ENCODE peak calls at places on chromosomes 6 and 20, in five cellular contexts. J is cardiac muscle cell; K is CD8-positive, alpha-beta T cell; H is tibial artery; A is GM23338. D is an unnamed sample.

GRCh38 chr6:133300896-133301295 is 59.7 kb downstream of the EYA4 start:
- DNase-seq in J (no peak), K (no peak), H (no peak), A (no peak), D (no peak)

GRCh38 chr6:107132330-107132954 is 17.1 kb upstream of the BEND3 start:
- DNase-seq in J (peak; percentile 46), K (peak; percentile 20), H (no peak), A (peak; percentile 47), D (peak; percentile 59)

GRCh38 chr20:58268936-58269619 is 40.4 kb upstream of the RAB22A start:
- DNase-seq in J (no peak), K (no peak), H (no peak), A (no peak), D (no peak)

GRCh38 chr6:158044525-158044888 is 62.8 kb downstream of the SYNJ2 start:
- DNase-seq in J (no peak), K (no peak), H (no peak), A (no peak), D (no peak)

GRCh38 chr20:16927031-16927430 is 178.9 kb downstream of the OTOR start:
- DNase-seq in J (no peak), K (no peak), H (no peak), A (no peak), D (no peak)

GRCh38 chr20:32316667-32317066 is 39.2 kb downstream of the KIF3B start:
- DNase-seq in J (no peak), K (no peak), H (no peak), A (no peak), D (peak; percentile 16)

GRCh38 chr6:1499798-1500197 is 109.9 kb upstream of the FOXC1 start:
- DNase-seq in J (no peak), K (no peak), H (no peak), A (no peak), D (no peak)

GRCh38 chr6:80163754-80164187 is 57.3 kb downstream of the BCKDHB start:
- DNase-seq in J (peak; percentile 9), K (no peak), H (no peak), A (peak; percentile 34), D (no peak)

GRCh38 chr6:106163966-106164877 is 78.1 kb downstream of the PRDM1 start:
- DNase-seq in J (no peak), K (peak; percentile 42), H (no peak), A (no peak), D (no peak)

GRCh38 chr6:75203721-75204120 is 2.1 kb downstream of the COL12A1 start:
- DNase-seq in J (no peak), K (no peak), H (no peak), A (no peak), D (peak; percentile 29)

GRCh38 chr20:43751167-43752050 is 24.6 kb upstream of the GTSF1L start:
- DNase-seq in J (no peak), K (no peak), H (no peak), A (no peak), D (no peak)

GRCh38 chr20:36720510-36720909 is 25.4 kb downstream of the NDRG3 start:
- DNase-seq in J (no peak), K (no peak), H (no peak), A (no peak), D (no peak)

GRCh38 chr6:147088861-147089260 is 115.4 kb upstream of the STXBP5 start:
- DNase-seq in J (no peak), K (no peak), H (no peak), A (no peak), D (no peak)

DNA sequence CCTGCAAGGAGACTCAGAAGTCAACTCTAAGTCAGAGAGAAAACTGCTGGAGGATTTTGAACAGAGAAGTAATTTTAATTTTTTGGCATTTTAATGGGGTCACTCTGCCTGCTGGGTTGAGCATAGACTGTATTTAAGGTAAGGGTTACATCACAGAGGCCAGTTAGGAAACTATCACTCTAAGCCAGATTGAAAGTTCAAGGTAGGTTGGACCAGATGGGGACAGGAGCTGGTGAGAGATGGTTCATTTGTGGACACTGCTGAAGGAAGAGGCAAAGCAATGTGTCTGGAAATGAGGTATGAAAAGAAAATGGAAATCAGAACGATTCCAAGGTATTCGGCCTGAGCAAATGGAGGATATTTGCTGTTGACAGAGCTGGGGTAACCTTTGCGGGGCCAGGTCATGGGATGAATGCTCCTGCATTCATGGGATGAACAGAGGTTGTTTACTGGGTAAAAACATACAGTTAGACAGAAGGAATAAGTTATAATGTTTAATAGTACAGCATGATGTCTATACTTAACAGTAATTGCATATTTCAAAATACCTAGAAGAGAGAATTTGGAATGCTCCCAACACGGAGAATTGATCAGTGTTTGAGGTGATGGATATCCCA is 26.9 kb downstream of the FRK start:
- DNase-seq in J (no peak), K (no peak), H (no peak), A (no peak), D (no peak)
- H3K4me3 ChIP-seq in J (no peak overlapping the region), K (no peak overlapping the region), H (no peak overlapping the region), A (no peak overlapping the region), D (no peak overlapping the region)

GRCh38 chr6:72944660-72945059 is 280.6 kb downstream of the KHDC1L start:
- DNase-seq in J (no peak), K (no peak), H (no peak), A (no peak), D (no peak)
- H3K36me3 ChIP-seq in J (peaks cover 3% of the 10 kb centered on the region), K (no peaks in the 10 kb centered on the region), H (no peaks in the 10 kb centered on the region), A (no peaks in the 10 kb centered on the region), D (no peaks in the 10 kb centered on the region)

GRCh38 chr6:164756142-164756541 is 553.3 kb downstream of the C6orf118 start:
- DNase-seq in J (no peak), K (no peak), H (no peak), A (no peak), D (peak; percentile 31)

GRCh38 chr6:164757451-164757850 is 552.0 kb downstream of the C6orf118 start:
- DNase-seq in J (no peak), K (no peak), H (no peak), A (no peak), D (no peak)

GRCh38 chr6:164749126-164749758 is 560.2 kb downstream of the C6orf118 start:
- DNase-seq in J (no peak), K (no peak), H (no peak), A (no peak), D (peak; percentile 55)

GRCh38 chr6:164751395-164751794 is 558.0 kb downstream of the C6orf118 start:
- DNase-seq in J (no peak), K (no peak), H (no peak), A (no peak), D (no peak)

GRCh38 chr6:164753517-164753916 is 555.9 kb downstream of the C6orf118 start:
- DNase-seq in J (no peak), K (no peak), H (no peak), A (no peak), D (peak; percentile 11)
- H3K27ac ChIP-seq in J (no peak overlapping the region), K (no peak overlapping the region), H (no peak overlapping the region), A (no peak overlapping the region), D (no peak overlapping the region)

GRCh38 chr6:152271681-152272464 is 365.3 kb downstream of the SYNE1 start:
- DNase-seq in J (no peak), K (no peak), H (peak; percentile 83), A (no peak), D (no peak)
- H3K4me3 ChIP-seq in J (no peak overlapping the region), K (no peak overlapping the region), H (peak overlapping the region; percentile 10), A (no peak overlapping the region), D (no peak overlapping the region)

DNA sequence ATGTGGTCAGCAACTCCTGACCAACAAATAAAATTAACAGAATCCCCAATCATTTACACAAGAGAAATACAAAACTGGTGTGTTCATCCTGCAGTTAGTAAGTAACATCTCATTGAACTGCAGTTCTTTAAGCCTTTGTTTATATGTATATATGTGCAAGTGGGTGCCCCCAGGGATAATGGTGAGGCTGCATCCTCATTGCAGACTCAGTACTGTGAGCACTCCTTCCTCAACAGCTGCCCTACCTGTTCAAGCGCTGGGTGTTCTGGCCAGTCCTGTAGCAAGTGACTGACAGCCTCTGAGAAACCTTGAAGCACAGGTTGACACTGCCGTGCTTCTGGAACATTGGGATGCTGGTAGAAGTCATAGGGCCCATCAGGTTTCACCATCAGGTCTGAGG is 49.8 kb upstream of the LYRM2 start:
- DNase-seq in J (no peak), K (no peak), H (no peak), A (no peak), D (no peak)
- H3K36me3 ChIP-seq in J (peaks cover 36% of the 10 kb centered on the region), K (peaks cover 64% of the 10 kb centered on the region), H (peaks cover 86% of the 10 kb centered on the region), A (peaks cover 62% of the 10 kb centered on the region), D (peaks cover 86% of the 10 kb centered on the region)

DNA sequence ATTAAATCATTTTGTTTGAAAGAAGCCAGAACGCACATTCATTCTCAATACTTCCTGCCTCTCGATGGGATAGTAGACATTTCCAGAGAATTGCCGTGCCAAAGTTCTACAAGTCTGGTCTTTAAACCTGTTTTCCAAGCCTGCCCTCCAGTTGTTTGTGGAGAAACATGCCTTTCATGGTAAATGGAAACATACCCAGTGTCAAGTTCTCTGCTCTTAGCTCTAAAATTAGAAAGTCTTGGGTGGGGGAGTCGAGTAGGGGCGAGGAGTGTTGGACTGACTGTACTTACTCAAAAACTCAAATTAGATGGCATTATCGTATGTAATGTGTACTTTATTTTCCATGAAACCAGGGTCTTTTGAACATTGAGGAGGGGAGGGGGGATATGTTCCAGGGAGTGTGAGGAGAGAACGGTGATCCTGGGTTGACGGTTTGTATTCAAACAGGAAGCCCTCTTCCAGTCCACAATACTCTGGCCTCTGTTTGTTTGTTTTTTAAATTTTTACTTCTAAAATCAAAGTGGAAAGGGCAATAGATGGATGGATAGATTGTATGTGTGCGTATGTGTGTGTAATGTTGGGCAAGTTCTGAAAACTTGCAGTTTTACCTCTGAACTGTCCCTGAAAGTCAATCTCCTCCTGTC is 106.8 kb upstream of the ARMC2 start:
- DNase-seq in J (no peak), K (no peak), H (no peak), A (no peak), D (no peak)
- H3K27ac ChIP-seq in J (no peak overlapping the region), K (no peak overlapping the region), H (peak overlapping the region; percentile 20), A (no peak overlapping the region), D (no peak overlapping the region)

DNA sequence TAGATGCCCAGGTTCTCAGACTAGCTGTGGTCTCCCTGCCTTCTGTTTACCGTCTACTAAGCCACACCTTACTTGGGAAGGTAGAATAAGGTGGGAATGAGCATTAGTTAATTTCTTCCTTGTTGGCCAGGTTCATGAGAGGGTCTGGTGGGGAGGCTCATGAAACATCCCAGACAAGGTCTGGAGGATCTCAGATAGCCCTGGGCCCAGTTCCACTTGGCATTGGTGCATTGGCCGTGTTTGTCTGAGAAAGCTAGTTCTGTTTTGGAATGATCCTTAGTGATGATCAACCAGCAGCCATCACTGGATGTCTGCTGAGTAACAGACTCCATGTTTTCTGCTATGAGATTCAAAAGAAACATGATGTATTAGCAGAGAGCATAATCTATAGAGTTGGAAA is 155.1 kb downstream of the SLC24A3 start:
- DNase-seq in J (no peak), K (no peak), H (no peak), A (no peak), D (no peak)
- H3K4me3 ChIP-seq in J (no peak overlapping the region), K (no peak overlapping the region), H (no peak overlapping the region), A (no peak overlapping the region), D (no peak overlapping the region)